ENCODE peak calls at places on chromosomes 3 and 15, in four cellular contexts. One of them, this sample, is unnamed.

GRCh38 chr3:88334187-88334868 is 184.6 kb downstream of the C3orf38 start:
- DNase-seq in suprapubic skin: no peak
- DNase-seq in A549: no peak
- DNase-seq in K562: no peak
- DNase-seq in this sample: no peak

GRCh38 chr3:142209655-142210054 is 15.7 kb downstream of the GK5 start:
- DNase-seq in suprapubic skin: no peak
- DNase-seq in A549: no peak
- DNase-seq in K562: no peak
- DNase-seq in this sample: no peak

GRCh38 chr3:41117398-41117870 is 81.9 kb upstream of the CTNNB1 start:
- DNase-seq in suprapubic skin: peak
- DNase-seq in A549: no peak
- DNase-seq in K562: peak
- DNase-seq in this sample: peak

GRCh38 chr15:67855842-67856241 is 16.0 kb upstream of the RNU6-1 start:
- DNase-seq in suprapubic skin: no peak
- DNase-seq in A549: no peak
- DNase-seq in K562: no peak
- DNase-seq in this sample: no peak

GRCh38 chr15:33825453-33825852 is 142.8 kb upstream of the CHRM5 start:
- DNase-seq in suprapubic skin: no peak
- DNase-seq in A549: no peak
- DNase-seq in K562: no peak
- DNase-seq in this sample: no peak

GRCh38 chr3:14634763-14635400 is 16.7 kb upstream of the CCDC174 start:
- DNase-seq in suprapubic skin: no peak
- DNase-seq in A549: no peak
- DNase-seq in K562: no peak
- DNase-seq in this sample: no peak

GRCh38 chr15:82554351-82554750 is 14.1 kb upstream of the RPS17 start:
- DNase-seq in suprapubic skin: no peak
- DNase-seq in A549: no peak
- DNase-seq in K562: no peak
- DNase-seq in this sample: no peak

GRCh38 chr3:120791958-120792357 is 49.4 kb downstream of the GTF2E1 start:
- DNase-seq in suprapubic skin: no peak
- DNase-seq in A549: peak
- DNase-seq in K562: no peak
- DNase-seq in this sample: no peak

GRCh38 chr3:40213556-40213955 is 96.0 kb upstream of the EIF1B start:
- DNase-seq in suprapubic skin: no peak
- DNase-seq in A549: no peak
- DNase-seq in K562: no peak
- DNase-seq in this sample: no peak

GRCh38 chr3:121626495-121626894 is 33.3 kb downstream of the FBXO40 start:
- DNase-seq in suprapubic skin: no peak
- DNase-seq in A549: no peak
- DNase-seq in K562: no peak
- DNase-seq in this sample: no peak

GRCh38 chr3:46427929-46428833 is 21.1 kb downstream of the CCRL2 start:
- DNase-seq in suprapubic skin: no peak
- DNase-seq in A549: no peak
- DNase-seq in K562: no peak
- DNase-seq in this sample: no peak

GRCh38 chr3:71582612-71583568 is 638 bp downstream of the FOXP1 start:
- DNase-seq in suprapubic skin: peak
- DNase-seq in A549: no peak
- DNase-seq in K562: peak
- DNase-seq in this sample: peak

GRCh38 chr15:92882697-92883642 is 17.2 kb upstream of the CHD2 start:
- DNase-seq in suprapubic skin: no peak
- DNase-seq in A549: no peak
- DNase-seq in K562: peak
- DNase-seq in this sample: no peak

GRCh38 chr3:126103121-126104027 is 19.4 kb upstream of the SLC41A3 start:
- DNase-seq in suprapubic skin: no peak
- DNase-seq in A549: no peak
- DNase-seq in K562: peak
- DNase-seq in this sample: no peak

GRCh38 chr3:171116365-171116764 is 89.8 kb upstream of the SLC2A2 start:
- DNase-seq in suprapubic skin: no peak
- DNase-seq in A549: no peak
- DNase-seq in K562: no peak
- DNase-seq in this sample: no peak

GRCh38 chr3:50392101-50392715 is 32.9 kb upstream of the TMEM115 start:
- DNase-seq in suprapubic skin: no peak
- DNase-seq in A549: no peak
- DNase-seq in K562: peak
- DNase-seq in this sample: no peak

GRCh38 chr3:188262913-188263683 is 109.1 kb downstream of the LPP start:
- DNase-seq in suprapubic skin: no peak
- DNase-seq in A549: no peak
- DNase-seq in K562: no peak
- DNase-seq in this sample: no peak

GRCh38 chr3:102410616-102411015 is 24.2 kb upstream of the ZPLD1 start:
- DNase-seq in suprapubic skin: no peak
- DNase-seq in A549: no peak
- DNase-seq in K562: no peak
- DNase-seq in this sample: no peak

GRCh38 chr15:96307856-96308394 is 22.6 kb upstream of the NR2F2 start:
- DNase-seq in suprapubic skin: no peak
- DNase-seq in A549: no peak
- DNase-seq in K562: no peak
- DNase-seq in this sample: no peak

GRCh38 chr3:152970851-152971250 is 135.9 kb downstream of the P2RY1 start:
- DNase-seq in suprapubic skin: no peak
- DNase-seq in A549: no peak
- DNase-seq in K562: no peak
- DNase-seq in this sample: no peak
- H3K27ac ChIP-seq in suprapubic skin: no peak
- H3K27ac ChIP-seq in A549: peak
- H3K27ac ChIP-seq in K562: no peak
- H3K27ac ChIP-seq in this sample: no peak

DNA sequence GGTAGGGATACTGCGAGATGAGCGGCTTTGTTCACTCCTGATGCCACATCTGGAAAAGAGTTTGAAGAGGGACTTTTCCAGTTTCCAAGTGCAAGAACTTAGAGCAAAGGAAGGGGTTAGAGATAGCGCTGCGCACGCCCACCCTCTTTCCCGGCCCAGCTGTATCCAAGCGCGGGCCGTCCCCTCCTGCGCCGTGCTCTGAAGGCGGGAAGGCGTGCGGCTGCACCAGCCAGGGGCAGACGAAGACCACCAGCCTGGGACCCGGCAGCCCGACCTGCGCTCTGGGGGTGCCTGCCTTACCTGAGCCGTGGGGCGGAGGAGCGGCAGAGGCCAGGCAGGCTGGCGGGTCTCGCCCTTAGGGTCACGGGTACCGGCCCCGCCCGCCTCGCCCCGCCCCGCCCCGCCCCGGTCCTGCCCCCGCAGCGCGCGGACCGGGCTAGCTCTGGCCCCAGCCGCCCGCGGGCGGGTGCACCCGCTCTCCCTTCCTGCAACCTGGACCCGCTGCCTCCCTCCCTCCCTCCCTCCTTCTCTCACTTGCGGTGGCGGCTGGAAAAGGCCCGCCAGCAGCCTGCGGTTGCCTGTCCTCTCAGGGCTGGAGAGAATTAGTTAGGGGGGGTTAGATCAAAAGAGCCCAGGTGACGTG is at the start of gene WDR72:
- DNase-seq in suprapubic skin: no peak
- DNase-seq in A549: no peak
- DNase-seq in K562: peak
- DNase-seq in this sample: peak
- TF ChIP-seq EP300 in suprapubic skin: no peak
- TF ChIP-seq EP300 in A549: no peak
- TF ChIP-seq EP300 in K562: no peak
- TF ChIP-seq EP300 in this sample: no peak

DNA sequence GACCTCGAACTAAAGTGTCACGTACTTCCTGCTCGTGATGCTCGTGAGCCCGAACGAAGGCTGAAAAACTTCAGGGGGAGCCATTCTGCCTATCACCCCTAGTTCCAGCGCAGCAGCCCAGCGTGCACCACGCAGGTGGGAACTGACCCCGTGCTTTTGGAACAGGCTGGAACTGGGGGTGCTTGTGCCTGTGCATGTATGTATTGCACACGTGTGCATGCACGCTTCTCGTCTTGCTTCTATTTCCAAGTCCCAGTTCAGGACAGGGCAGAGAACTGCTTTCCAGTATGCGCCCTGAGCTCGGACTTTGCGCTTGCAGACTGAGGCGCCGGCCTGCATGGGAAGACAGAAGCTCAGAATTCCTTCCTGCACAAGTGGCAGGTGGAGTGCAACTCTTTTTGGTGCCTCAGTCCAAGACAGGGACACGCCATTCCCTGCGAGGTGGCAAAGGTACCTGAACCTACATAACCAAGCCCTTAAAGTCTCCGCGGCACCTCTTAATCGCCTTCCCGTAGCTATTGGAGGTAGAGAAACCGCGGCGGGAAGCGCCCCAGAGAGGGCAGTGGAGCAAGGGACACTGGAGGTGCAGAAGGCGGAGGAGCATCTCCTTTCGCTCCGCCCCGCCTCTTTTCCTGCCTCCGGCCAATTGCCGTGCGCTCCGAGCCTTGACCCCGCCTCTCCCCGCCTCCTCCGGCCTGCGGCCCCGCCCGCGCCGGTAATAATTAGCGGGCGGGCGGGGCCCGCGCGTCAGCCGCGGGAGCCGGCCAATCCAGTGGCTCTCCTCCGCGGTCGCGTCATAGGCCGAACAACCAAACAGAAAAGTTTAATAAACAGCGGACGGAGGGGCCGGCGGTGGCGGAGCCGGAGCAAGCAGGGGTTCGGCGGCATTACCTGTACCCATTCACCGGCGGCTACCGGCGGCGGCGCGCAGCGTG is at the start of gene ZFAND6:
- DNase-seq in suprapubic skin: peak
- DNase-seq in A549: peak
- DNase-seq in K562: peak
- DNase-seq in this sample: peak
- TF ChIP-seq POLR2A in suprapubic skin: no peak
- TF ChIP-seq POLR2A in A549: peak
- TF ChIP-seq POLR2A in K562: peak
- TF ChIP-seq POLR2A in this sample: peak

DNA sequence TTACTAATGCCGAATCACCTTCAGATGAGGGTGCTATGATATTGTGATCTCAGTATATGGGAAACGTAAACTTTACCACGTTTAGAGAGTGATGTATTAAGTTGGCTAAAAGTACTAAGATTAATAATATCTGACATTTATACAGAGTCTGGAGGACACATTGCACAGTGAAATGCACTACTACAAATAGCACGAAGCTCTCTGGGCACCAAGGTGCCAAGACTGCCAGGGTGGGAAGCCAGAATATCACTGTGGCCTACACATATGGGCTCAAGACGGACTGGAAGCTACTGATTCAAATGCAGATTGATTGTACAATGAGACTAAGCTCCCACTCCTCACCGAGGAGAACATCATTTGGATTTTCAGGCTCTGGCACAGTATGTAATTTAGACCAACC is 113.3 kb upstream of the LIPC start:
- DNase-seq in suprapubic skin: no peak
- DNase-seq in A549: no peak
- DNase-seq in K562: no peak
- DNase-seq in this sample: no peak
- H3K27ac ChIP-seq in suprapubic skin: no peak
- H3K27ac ChIP-seq in A549: no peak
- H3K27ac ChIP-seq in K562: no peak
- H3K27ac ChIP-seq in this sample: no peak

GRCh38 chr3:172142074-172143059 is 103.0 kb downstream of the FNDC3B start:
- DNase-seq in suprapubic skin: no peak
- DNase-seq in A549: no peak
- DNase-seq in K562: peak
- DNase-seq in this sample: no peak
- TF ChIP-seq EP300 in suprapubic skin: no peak
- TF ChIP-seq EP300 in A549: peak
- TF ChIP-seq EP300 in K562: no peak
- TF ChIP-seq EP300 in this sample: no peak

This sample was measured in transverse colon.